ENCODE peak calls at places on chromosomes 4 and X, in seven cellular contexts. N is GM23248, R is hepatocyte, Z is HCT116, T is PC-3, C is GM23338, Y is MM.1S. W is an unnamed sample.

GRCh38 chr4:20463176-20463430 is 211.4 kb downstream of the SLIT2 start:
- DNase-seq in Z (no peak), R (no peak), T (no peak), N (no peak), Y (no peak), C (no peak), W (no peak)

GRCh38 chr4:151801547-151802516 is 41.0 kb upstream of the GATB start:
- DNase-seq in C (peak; percentile 87), Y (peak; percentile 56), R (peak; percentile 57), T (peak; percentile 56), N (peak; percentile 64), Z (peak; percentile 51), W (peak; percentile 65)

GRCh38 chrX:155148724-155149537 is 67.3 kb upstream of the VBP1 start:
- DNase-seq in R (no peak), N (peak; percentile 25), T (peak; percentile 40), Y (no peak), Z (no peak), C (peak; percentile 65), W (peak; percentile 45)

GRCh38 chr4:89434364-89434988 is 126.9 kb upstream of the GPRIN3 start:
- DNase-seq in Y (peak; percentile 69), R (peak; percentile 34), N (peak; percentile 70), Z (peak; percentile 18), C (peak; percentile 64), T (peak; percentile 31), W (peak; percentile 29)

GRCh38 chrX:18377802-18378201 is 23.3 kb upstream of the SCML2 start:
- DNase-seq in C (peak; percentile 72), T (peak; percentile 54), R (peak; percentile 25), Z (peak; percentile 29), Y (peak; percentile 30), N (peak; percentile 33), W (peak; percentile 53)

GRCh38 chrX:72282302-72282701 is 5.3 kb upstream of the RPS4X start:
- DNase-seq in T (no peak), Y (no peak), Z (no peak), R (no peak), C (no peak), N (no peak), W (no peak)

GRCh38 chrX:42524374-42524773 is 253.6 kb downstream of the PPP1R2C start:
- DNase-seq in Y (no peak), N (peak; percentile 52), C (no peak), Z (peak; percentile 3), T (no peak), R (no peak), W (no peak)

GRCh38 chrX:103877571-103877970 is 45.5 kb upstream of the RAB9B start:
- DNase-seq in Y (no peak), R (no peak), T (peak; percentile 25), Z (no peak), C (no peak), N (peak; percentile 50), W (no peak)

GRCh38 chr4:83358410-83358809 is 23.8 kb upstream of the HPSE start:
- DNase-seq in R (peak; percentile 37), Z (no peak), Y (no peak), C (no peak), T (peak; percentile 66), N (peak; percentile 85), W (no peak)

GRCh38 chr4:147843162-147843561 is 111.3 kb downstream of the ARHGAP10 start:
- DNase-seq in R (peak; percentile 63), T (peak; percentile 52), Z (peak; percentile 47), C (peak; percentile 50), Y (peak; percentile 38), N (no peak), W (no peak)

GRCh38 chr4:61583696-61584095 is 383.6 kb downstream of the ADGRL3 start:
- DNase-seq in T (peak; percentile 92), Z (no peak), C (no peak), R (no peak), Y (no peak), N (no peak), W (no peak)

GRCh38 chrX:124737771-124738170 is 391.4 kb downstream of the SH2D1A start:
- DNase-seq in T (no peak), R (no peak), Z (no peak), C (peak; percentile 10), Y (no peak), N (no peak), W (peak; percentile 25)

GRCh38 chr4:140049024-140049923 is 104.7 kb downstream of the MAML3 start:
- DNase-seq in C (peak; percentile 88), N (peak; percentile 62), T (peak; percentile 62), R (peak; percentile 75), Z (no peak), Y (no peak), W (peak; percentile 80)

GRCh38 chr4:56310401-56310800 is 76.9 kb downstream of the AASDH start:
- DNase-seq in T (no peak), Z (no peak), Y (no peak), R (no peak), C (no peak), N (no peak), W (no peak)

GRCh38 chr4:145954924-145955339 is 16.3 kb upstream of the ZNF827 start:
- DNase-seq in T (peak; percentile 99), N (peak; percentile 80), C (no peak), Y (no peak), R (peak; percentile 47), Z (peak; percentile 98), W (no peak)

GRCh38 chrX:6067600-6067999 is 161.1 kb downstream of the NLGN4X start:
- DNase-seq in R (no peak), N (no peak), T (peak; percentile 1), Z (no peak), C (no peak), Y (no peak), W (no peak)

GRCh38 chr4:81152839-81153713 is 61.9 kb downstream of the PRKG2 start:
- DNase-seq in R (no peak), T (peak; percentile 69), N (peak; percentile 4), Z (no peak), Y (no peak), C (no peak), W (no peak)

GRCh38 chr4:76430519-76431388 is 4.3 kb upstream of the SHROOM3 start:
- DNase-seq in Y (peak; percentile 79), N (peak; percentile 63), R (peak; percentile 71), C (peak; percentile 83), Z (peak; percentile 50), T (peak; percentile 71), W (peak; percentile 73)

GRCh38 chrX:55039471-55039870 is 8.7 kb upstream of the ALAS2 start:
- DNase-seq in Z (no peak), T (peak; percentile 80), R (no peak), Y (no peak), N (peak; percentile 16), C (no peak), W (no peak)

GRCh38 chrX:105331244-105331643 is 110.8 kb upstream of the TEX13A start:
- DNase-seq in Z (no peak), T (peak; percentile 85), N (no peak), Y (no peak), C (no peak), R (no peak), W (no peak)

GRCh38 chr4:73431813-73432168 is 4.2 kb upstream of the AFP start:
- DNase-seq in N (no peak), Z (no peak), T (no peak), R (no peak), Y (no peak), C (no peak), W (no peak)

GRCh38 chr4:118047043-118047442 is 12.8 kb downstream of the NDST3 start:
- DNase-seq in Z (no peak), T (no peak), R (no peak), Y (no peak), N (no peak), C (no peak), W (no peak)

GRCh38 chr4:8267077-8267476 is 2.5 kb upstream of the HTRA3 start:
- DNase-seq in Z (peak; percentile 35), C (peak; percentile 87), R (peak; percentile 81), N (peak; percentile 89), T (peak; percentile 68), Y (peak; percentile 42), W (peak; percentile 71)

GRCh38 chr4:8268211-8268610 is 1.3 kb upstream of the HTRA3 start:
- DNase-seq in Z (no peak), N (no peak), C (no peak), T (no peak), Y (no peak), R (no peak), W (no peak)

GRCh38 chr4:8269535-8270417 is at the start of gene HTRA3:
- DNase-seq in Z (no peak), Y (no peak), N (peak; percentile 56), R (peak; percentile 68), C (peak; percentile 74), T (peak; percentile 33), W (peak; percentile 76)

GRCh38 chr4:8270418-8270771 is 841 bp downstream of the HTRA3 start:
- DNase-seq in C (no peak), Z (no peak), T (no peak), N (no peak), R (no peak), Y (no peak), W (no peak)

GRCh38 chr4:8268901-8269534 is 536 bp upstream of the HTRA3 start:
- DNase-seq in N (no peak), R (no peak), T (no peak), C (no peak), Y (no peak), Z (no peak), W (no peak)
- TF ChIP-seq EZH2 in N (no peak), R (no peak), T (no peak), C (no peak), Y (no peak), Z (no peak), W (no peak)

GRCh38 chr4:2298548-2298991 is 36.7 kb upstream of the MXD4 start:
- DNase-seq in C (no peak), T (no peak), N (peak; percentile 40), Y (no peak), Z (no peak), R (no peak), W (no peak)
- H3K36me3 ChIP-seq in C (no peaks in the 10 kb centered on the region), T (no peaks in the 10 kb centered on the region), N (no peaks in the 10 kb centered on the region), Y (no peaks in the 10 kb centered on the region), Z (no peaks in the 10 kb centered on the region), R (no peaks in the 10 kb centered on the region), W (no peaks in the 10 kb centered on the region)

GRCh38 chr4:27568952-27569319 is 708.3 kb downstream of the STIM2 start:
- DNase-seq in R (no peak), C (no peak), N (no peak), Z (no peak), T (no peak), Y (no peak), W (no peak)

DNA sequence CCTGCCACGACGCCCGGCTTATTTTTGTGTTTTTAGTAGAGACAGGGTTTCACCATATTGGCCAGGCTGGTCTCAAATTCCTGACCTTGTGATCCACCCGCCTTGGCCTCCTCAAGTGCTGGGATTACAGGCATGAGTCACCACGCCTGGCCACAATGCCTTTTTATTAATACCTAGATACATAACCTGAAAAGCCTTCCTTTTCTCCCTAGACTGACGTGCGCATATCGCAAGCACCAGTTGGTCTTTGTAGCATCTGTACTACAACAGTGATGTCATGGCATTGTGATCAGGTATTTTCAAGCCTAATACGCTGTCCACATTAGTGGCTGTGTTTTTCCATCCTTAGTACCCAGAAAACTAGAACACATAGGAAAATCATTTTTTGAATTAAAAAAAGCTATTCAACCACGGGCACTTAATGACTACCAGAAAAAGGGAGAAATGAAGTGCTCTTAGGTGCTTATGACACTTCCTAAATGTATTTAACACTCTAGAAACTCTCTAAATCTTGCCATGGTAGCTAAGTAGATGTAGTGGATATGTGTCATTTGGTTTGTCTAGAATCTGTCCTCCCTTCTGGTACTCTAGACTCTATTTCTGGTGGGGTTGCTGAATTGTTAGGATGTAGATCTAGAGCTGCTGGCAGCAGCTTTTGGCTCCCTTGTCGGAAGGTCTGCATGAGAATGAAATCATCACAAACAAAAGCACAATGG is 707.8 kb downstream of the STIM2 start:
- DNase-seq in T (peak; percentile 32), R (no peak), C (no peak), Y (no peak), Z (peak; percentile 28), N (no peak), W (no peak)
- TF ChIP-seq EZH2phosphoT487 in T (no peak), R (no peak), C (no peak), Y (no peak), Z (no peak), N (no peak), W (no peak)

GRCh38 chrX:83966347-83966746 is 105.4 kb downstream of the CYLC1 start:
- DNase-seq in Y (no peak), Z (no peak), N (no peak), R (no peak), C (no peak), T (peak; percentile 34), W (no peak)
- TF ChIP-seq EZH2 in Y (no peak), Z (no peak), N (no peak), R (no peak), C (no peak), T (no peak), W (no peak)

W was measured in neural progenitor cell.